ENCODE peak calls at places on chromosomes 12 and 14, in seven cellular contexts. One of them, this sample, is unnamed.

GRCh38 chr12:108519558-108519957 is 4.5 kb downstream of the FICD start:
- DNase-seq in fibroblast of mammary gland: no peak
- DNase-seq in thoracic aorta: no peak
- DNase-seq in transverse colon: no peak
- DNase-seq in CD8-positive, alpha-beta T cell: no peak
- DNase-seq in lower lobe of right lung: no peak
- DNase-seq in mucosa of descending colon: no peak
- DNase-seq in this sample: no peak

GRCh38 chr12:15186593-15186992 is 34.6 kb downstream of the RERG start:
- DNase-seq in thoracic aorta: no peak
- DNase-seq in lower lobe of right lung: no peak
- DNase-seq in mucosa of descending colon: no peak
- DNase-seq in fibroblast of mammary gland: no peak
- DNase-seq in CD8-positive, alpha-beta T cell: no peak
- DNase-seq in transverse colon: no peak
- DNase-seq in this sample: no peak

GRCh38 chr14:91229743-91230200 is 14.7 kb downstream of the GPR68 start:
- DNase-seq in transverse colon: peak
- DNase-seq in fibroblast of mammary gland: peak
- DNase-seq in mucosa of descending colon: no peak
- DNase-seq in thoracic aorta: no peak
- DNase-seq in CD8-positive, alpha-beta T cell: peak
- DNase-seq in lower lobe of right lung: no peak
- DNase-seq in this sample: peak

GRCh38 chr12:122961551-122962329 is 4.5 kb downstream of the ABCB9 start:
- DNase-seq in thoracic aorta: no peak
- DNase-seq in fibroblast of mammary gland: no peak
- DNase-seq in transverse colon: peak
- DNase-seq in lower lobe of right lung: no peak
- DNase-seq in mucosa of descending colon: no peak
- DNase-seq in CD8-positive, alpha-beta T cell: no peak
- DNase-seq in this sample: peak

GRCh38 chr12:12614342-12614741 is 2.7 kb downstream of the CREBL2 start:
- DNase-seq in transverse colon: no peak
- DNase-seq in CD8-positive, alpha-beta T cell: no peak
- DNase-seq in thoracic aorta: no peak
- DNase-seq in lower lobe of right lung: no peak
- DNase-seq in fibroblast of mammary gland: no peak
- DNase-seq in mucosa of descending colon: no peak
- DNase-seq in this sample: no peak

GRCh38 chr14:71472281-71472960 is 459.8 kb upstream of the RGS6 start:
- DNase-seq in mucosa of descending colon: no peak
- DNase-seq in CD8-positive, alpha-beta T cell: no peak
- DNase-seq in lower lobe of right lung: no peak
- DNase-seq in transverse colon: no peak
- DNase-seq in fibroblast of mammary gland: peak
- DNase-seq in thoracic aorta: no peak
- DNase-seq in this sample: peak

GRCh38 chr12:26648066-26648465 is 184.9 kb downstream of the ITPR2 start:
- DNase-seq in mucosa of descending colon: no peak
- DNase-seq in fibroblast of mammary gland: no peak
- DNase-seq in CD8-positive, alpha-beta T cell: no peak
- DNase-seq in lower lobe of right lung: no peak
- DNase-seq in transverse colon: no peak
- DNase-seq in thoracic aorta: no peak
- DNase-seq in this sample: no peak

GRCh38 chr12:2693204-2693860 is 101.4 kb upstream of the FKBP4 start:
- DNase-seq in mucosa of descending colon: no peak
- DNase-seq in CD8-positive, alpha-beta T cell: no peak
- DNase-seq in thoracic aorta: no peak
- DNase-seq in fibroblast of mammary gland: no peak
- DNase-seq in transverse colon: no peak
- DNase-seq in lower lobe of right lung: no peak
- DNase-seq in this sample: no peak

GRCh38 chr12:127539499-127539898 is 727.5 kb upstream of the TMEM132C start:
- DNase-seq in CD8-positive, alpha-beta T cell: no peak
- DNase-seq in fibroblast of mammary gland: no peak
- DNase-seq in transverse colon: no peak
- DNase-seq in mucosa of descending colon: no peak
- DNase-seq in thoracic aorta: no peak
- DNase-seq in lower lobe of right lung: no peak
- DNase-seq in this sample: no peak

GRCh38 chr14:36493761-36494160 is 26.3 kb downstream of the NKX2-1 start:
- DNase-seq in CD8-positive, alpha-beta T cell: no peak
- DNase-seq in lower lobe of right lung: no peak
- DNase-seq in thoracic aorta: no peak
- DNase-seq in transverse colon: no peak
- DNase-seq in mucosa of descending colon: no peak
- DNase-seq in fibroblast of mammary gland: no peak
- DNase-seq in this sample: no peak

GRCh38 chr12:121980211-121980891 is 41.3 kb upstream of the BCL7A start:
- DNase-seq in transverse colon: no peak
- DNase-seq in CD8-positive, alpha-beta T cell: no peak
- DNase-seq in mucosa of descending colon: no peak
- DNase-seq in fibroblast of mammary gland: peak
- DNase-seq in thoracic aorta: no peak
- DNase-seq in lower lobe of right lung: no peak
- DNase-seq in this sample: no peak

GRCh38 chr14:97575677-97576076 is 778.5 kb downstream of the VRK1 start:
- DNase-seq in mucosa of descending colon: no peak
- DNase-seq in CD8-positive, alpha-beta T cell: no peak
- DNase-seq in fibroblast of mammary gland: no peak
- DNase-seq in transverse colon: no peak
- DNase-seq in lower lobe of right lung: no peak
- DNase-seq in thoracic aorta: no peak
- DNase-seq in this sample: no peak

GRCh38 chr12:25017336-25017735 is 68.4 kb upstream of the BCAT1 start:
- DNase-seq in fibroblast of mammary gland: no peak
- DNase-seq in mucosa of descending colon: no peak
- DNase-seq in lower lobe of right lung: no peak
- DNase-seq in CD8-positive, alpha-beta T cell: no peak
- DNase-seq in transverse colon: no peak
- DNase-seq in thoracic aorta: no peak
- DNase-seq in this sample: peak

GRCh38 chr12:26658991-26659390 is 174.0 kb downstream of the ITPR2 start:
- DNase-seq in lower lobe of right lung: no peak
- DNase-seq in thoracic aorta: no peak
- DNase-seq in CD8-positive, alpha-beta T cell: no peak
- DNase-seq in transverse colon: no peak
- DNase-seq in mucosa of descending colon: no peak
- DNase-seq in fibroblast of mammary gland: peak
- DNase-seq in this sample: peak

GRCh38 chr14:99273724-99274345 is 1.8 kb upstream of the BCL11B start:
- DNase-seq in CD8-positive, alpha-beta T cell: no peak
- DNase-seq in transverse colon: peak
- DNase-seq in fibroblast of mammary gland: no peak
- DNase-seq in thoracic aorta: no peak
- DNase-seq in mucosa of descending colon: peak
- DNase-seq in lower lobe of right lung: no peak
- DNase-seq in this sample: no peak

GRCh38 chr14:33259764-33260163 is 321.1 kb downstream of the NPAS3 start:
- DNase-seq in CD8-positive, alpha-beta T cell: no peak
- DNase-seq in fibroblast of mammary gland: no peak
- DNase-seq in transverse colon: no peak
- DNase-seq in thoracic aorta: no peak
- DNase-seq in lower lobe of right lung: no peak
- DNase-seq in mucosa of descending colon: no peak
- DNase-seq in this sample: no peak

GRCh38 chr12:57276935-57277563 is 26.1 kb upstream of the STAC3 start:
- DNase-seq in lower lobe of right lung: no peak
- DNase-seq in thoracic aorta: no peak
- DNase-seq in transverse colon: no peak
- DNase-seq in fibroblast of mammary gland: peak
- DNase-seq in CD8-positive, alpha-beta T cell: no peak
- DNase-seq in mucosa of descending colon: no peak
- DNase-seq in this sample: peak

GRCh38 chr14:105447651-105448640 is 26.7 kb upstream of the CRIP2 start:
- DNase-seq in CD8-positive, alpha-beta T cell: peak
- DNase-seq in fibroblast of mammary gland: no peak
- DNase-seq in mucosa of descending colon: no peak
- DNase-seq in lower lobe of right lung: no peak
- DNase-seq in transverse colon: no peak
- DNase-seq in thoracic aorta: no peak
- DNase-seq in this sample: no peak

GRCh38 chr12:100489326-100489725 is 15.7 kb downstream of the NR1H4 start:
- DNase-seq in lower lobe of right lung: no peak
- DNase-seq in transverse colon: no peak
- DNase-seq in mucosa of descending colon: no peak
- DNase-seq in thoracic aorta: no peak
- DNase-seq in fibroblast of mammary gland: no peak
- DNase-seq in CD8-positive, alpha-beta T cell: no peak
- DNase-seq in this sample: no peak

GRCh38 chr12:3453947-3454675 is 36.9 kb upstream of the PRMT8 start:
- DNase-seq in thoracic aorta: no peak
- DNase-seq in CD8-positive, alpha-beta T cell: no peak
- DNase-seq in fibroblast of mammary gland: peak
- DNase-seq in lower lobe of right lung: no peak
- DNase-seq in mucosa of descending colon: no peak
- DNase-seq in transverse colon: no peak
- DNase-seq in this sample: peak

GRCh38 chr14:54642950-54643695 is 76.2 kb downstream of the SAMD4A start:
- DNase-seq in fibroblast of mammary gland: peak
- DNase-seq in thoracic aorta: no peak
- DNase-seq in CD8-positive, alpha-beta T cell: no peak
- DNase-seq in mucosa of descending colon: no peak
- DNase-seq in lower lobe of right lung: no peak
- DNase-seq in transverse colon: no peak
- DNase-seq in this sample: peak

GRCh38 chr12:21541773-21542172 is 15.7 kb downstream of the SPX start:
- DNase-seq in lower lobe of right lung: no peak
- DNase-seq in transverse colon: no peak
- DNase-seq in fibroblast of mammary gland: no peak
- DNase-seq in CD8-positive, alpha-beta T cell: no peak
- DNase-seq in thoracic aorta: no peak
- DNase-seq in mucosa of descending colon: no peak
- DNase-seq in this sample: no peak

GRCh38 chr14:72932893-72933292 is 6.6 kb downstream of the DCAF4 start:
- DNase-seq in lower lobe of right lung: no peak
- DNase-seq in mucosa of descending colon: no peak
- DNase-seq in CD8-positive, alpha-beta T cell: no peak
- DNase-seq in transverse colon: no peak
- DNase-seq in fibroblast of mammary gland: no peak
- DNase-seq in thoracic aorta: no peak
- DNase-seq in this sample: no peak

DNA sequence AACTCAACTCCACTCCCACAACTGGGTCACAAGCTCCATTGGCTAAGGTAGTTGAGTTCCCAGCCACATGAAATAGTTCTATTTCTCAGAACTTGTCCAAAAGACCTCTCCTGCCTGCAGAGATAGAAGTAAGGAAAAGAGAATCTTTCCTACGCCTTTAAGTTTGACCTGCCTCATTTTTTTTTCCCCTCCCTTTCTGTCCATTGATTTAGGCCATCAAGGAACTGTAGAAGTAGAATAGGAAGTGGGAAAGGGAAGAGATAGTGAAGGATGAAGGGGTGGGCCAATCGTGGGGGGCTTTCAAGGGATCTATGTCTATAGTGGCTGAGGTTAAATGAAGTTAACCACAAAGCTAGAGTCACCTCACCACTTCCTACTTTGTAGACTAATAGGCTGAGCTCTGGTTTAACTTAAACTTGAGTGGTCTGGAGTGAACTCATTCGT is 13.8 kb upstream of the NUDT4 start:
- DNase-seq in CD8-positive, alpha-beta T cell: no peak
- DNase-seq in lower lobe of right lung: no peak
- DNase-seq in fibroblast of mammary gland: no peak
- DNase-seq in thoracic aorta: no peak
- DNase-seq in mucosa of descending colon: no peak
- DNase-seq in transverse colon: no peak
- DNase-seq in this sample: no peak
- H3K4me3 ChIP-seq in CD8-positive, alpha-beta T cell: no peak
- H3K4me3 ChIP-seq in lower lobe of right lung: no peak
- H3K4me3 ChIP-seq in fibroblast of mammary gland: no peak
- H3K4me3 ChIP-seq in thoracic aorta: no peak
- H3K4me3 ChIP-seq in mucosa of descending colon: no peak
- H3K4me3 ChIP-seq in transverse colon: no peak
- H3K4me3 ChIP-seq in this sample: no peak

DNA sequence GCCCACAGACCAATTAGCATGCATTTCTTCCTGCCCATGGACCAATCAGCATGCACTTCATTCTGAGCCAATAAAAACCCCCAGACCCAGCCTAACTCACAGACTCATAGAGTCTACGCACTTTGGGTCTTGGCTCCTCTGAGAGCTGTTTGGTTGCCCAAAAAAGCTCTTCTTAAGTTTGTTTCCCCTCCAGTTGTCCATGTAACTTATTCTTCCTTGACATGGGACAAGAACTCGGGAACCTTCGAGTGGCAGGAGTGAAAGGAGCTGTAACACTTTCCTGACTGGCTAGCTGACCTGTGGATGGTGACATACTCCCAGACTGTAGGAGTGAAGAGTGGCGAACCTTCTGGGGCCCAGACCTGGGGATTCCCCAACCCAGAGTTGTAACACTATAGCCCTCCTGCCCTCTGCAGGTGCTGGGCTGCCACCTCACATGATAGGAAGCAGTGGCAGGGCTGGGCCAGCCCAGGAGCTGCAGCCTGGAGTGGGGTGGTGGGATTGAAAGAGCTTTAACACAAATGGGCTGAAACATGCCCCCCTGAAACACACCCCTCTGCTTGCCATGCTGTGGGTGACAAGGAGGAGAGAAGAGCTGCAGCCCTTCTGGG is 4.4 kb upstream of the BTBD7 start:
- DNase-seq in transverse colon: no peak
- DNase-seq in mucosa of descending colon: no peak
- DNase-seq in lower lobe of right lung: no peak
- DNase-seq in CD8-positive, alpha-beta T cell: no peak
- DNase-seq in thoracic aorta: no peak
- DNase-seq in fibroblast of mammary gland: no peak
- DNase-seq in this sample: no peak
- TF ChIP-seq CTCF in transverse colon: no peak
- TF ChIP-seq CTCF in mucosa of descending colon: no peak
- TF ChIP-seq CTCF in lower lobe of right lung: no peak
- TF ChIP-seq CTCF in CD8-positive, alpha-beta T cell: no peak
- TF ChIP-seq CTCF in thoracic aorta: no peak
- TF ChIP-seq CTCF in fibroblast of mammary gland: no peak
- TF ChIP-seq CTCF in this sample: no peak

GRCh38 chr14:101975231-101975630 is 10.9 kb downstream of the DYNC1H1 start:
- DNase-seq in mucosa of descending colon: no peak
- DNase-seq in fibroblast of mammary gland: no peak
- DNase-seq in transverse colon: no peak
- DNase-seq in thoracic aorta: no peak
- DNase-seq in CD8-positive, alpha-beta T cell: no peak
- DNase-seq in lower lobe of right lung: no peak
- DNase-seq in this sample: no peak
- H3K4me3 ChIP-seq in mucosa of descending colon: no peak
- H3K4me3 ChIP-seq in fibroblast of mammary gland: no peak
- H3K4me3 ChIP-seq in transverse colon: no peak
- H3K4me3 ChIP-seq in thoracic aorta: no peak
- H3K4me3 ChIP-seq in CD8-positive, alpha-beta T cell: no peak
- H3K4me3 ChIP-seq in lower lobe of right lung: no peak
- H3K4me3 ChIP-seq in this sample: no peak

DNA sequence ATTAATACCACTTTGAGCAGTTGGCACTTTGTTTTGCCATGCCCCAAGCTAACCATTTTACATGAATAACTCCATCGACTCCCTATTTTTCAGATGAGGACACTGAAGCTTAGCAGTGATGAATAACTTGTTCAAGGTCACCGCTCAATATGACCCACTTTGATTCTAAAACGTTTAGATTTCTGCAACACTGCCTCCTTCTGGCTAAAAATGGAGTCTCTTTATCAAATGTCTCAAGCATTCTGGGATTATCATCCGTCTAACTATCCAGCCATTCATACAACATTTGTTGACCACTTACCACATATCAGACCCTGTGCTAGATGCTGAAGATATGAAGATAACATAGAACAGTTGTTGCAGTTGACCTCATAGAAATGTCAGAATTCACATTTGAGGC is 298.0 kb downstream of the PPFIA2 start:
- DNase-seq in fibroblast of mammary gland: no peak
- DNase-seq in CD8-positive, alpha-beta T cell: no peak
- DNase-seq in thoracic aorta: no peak
- DNase-seq in lower lobe of right lung: no peak
- DNase-seq in transverse colon: no peak
- DNase-seq in mucosa of descending colon: no peak
- DNase-seq in this sample: no peak
- TF ChIP-seq CTCF in fibroblast of mammary gland: peak
- TF ChIP-seq CTCF in CD8-positive, alpha-beta T cell: no peak
- TF ChIP-seq CTCF in thoracic aorta: no peak
- TF ChIP-seq CTCF in lower lobe of right lung: no peak
- TF ChIP-seq CTCF in transverse colon: no peak
- TF ChIP-seq CTCF in mucosa of descending colon: no peak
- TF ChIP-seq CTCF in this sample: no peak